ENCODE peak calls at places on chromosomes 11 and 22, in nine cellular contexts. Q, C, J, P, H, X, I, W and Y are unnamed samples.

GRCh38 chr22:19848298-19849224 is 6.1 kb downstream of the GNB1L start:
- DNase-seq in J (peak; percentile 66), C (no peak), X (no peak), P (peak; percentile 70), I (no peak), W (no peak), Q (no peak), H (no peak), Y (no peak)

GRCh38 chr11:119048644-119049043 is 8.4 kb downstream of the HYOU1 start:
- DNase-seq in P (no peak), X (no peak), J (no peak), W (no peak), H (no peak), C (no peak), I (no peak), Q (no peak), Y (no peak)

GRCh38 chr11:130457909-130458729 is 9.7 kb downstream of the ADAMTS15 start:
- DNase-seq in C (no peak), X (no peak), H (no peak), J (peak; percentile 61), I (no peak), W (no peak), Q (peak; percentile 39), P (peak; percentile 71), Y (peak; percentile 21)

GRCh38 chr22:46619830-46620501 is at the start of gene GRAMD4:
- DNase-seq in J (no peak), X (no peak), Q (peak; percentile 79), I (peak; percentile 70), C (no peak), P (no peak), W (no peak), H (no peak), Y (peak; percentile 78)

GRCh38 chr11:35614949-35615569 is 3.2 kb upstream of the FJX1 start:
- DNase-seq in C (no peak), H (no peak), J (peak; percentile 53), P (peak; percentile 35), Q (no peak), X (no peak), I (no peak), W (no peak), Y (no peak)

GRCh38 chr11:71530602-71531001 is 3.5 kb downstream of the KRTAP5-7 start:
- DNase-seq in P (no peak), C (no peak), W (no peak), X (no peak), I (peak; percentile 34), H (no peak), J (no peak), Q (no peak), Y (no peak)

GRCh38 chr11:75815345-75815983 is 454 bp downstream of the UVRAG start:
- DNase-seq in I (no peak), P (no peak), Q (no peak), W (no peak), J (no peak), C (no peak), X (no peak), H (no peak), Y (no peak)

GRCh38 chr22:47299211-47299878 is 536.9 kb downstream of the TBC1D22A start:
- DNase-seq in Q (no peak), C (no peak), I (no peak), J (no peak), X (no peak), W (no peak), P (no peak), H (no peak), Y (no peak)

GRCh38 chr11:44831605-44832394 is 105.0 kb downstream of the TSPAN18 start:
- DNase-seq in C (no peak), W (no peak), P (no peak), I (no peak), Q (no peak), X (no peak), J (no peak), H (no peak), Y (no peak)